ENCODE peak calls at places on chromosomes 3 and 15, in seven cellular contexts. O, F, L, B, N, D and I are unnamed samples.

GRCh38 chr3:121916189-121916588 is 22.0 kb downstream of the SLC15A2 start:
- DNase-seq in O (no peak), F (no peak), L (no peak), B (no peak), N (no peak), D (no peak), I (no peak)

GRCh38 chr3:45084820-45085816 is 59.0 kb downstream of the CLEC3B start:
- DNase-seq in O (no peak), F (no peak), L (no peak), B (peak; percentile 78), N (no peak), D (peak; percentile 16), I (no peak)

GRCh38 chr15:70027518-70027917 is 70.2 kb downstream of the TLE3 start:
- DNase-seq in O (no peak), F (no peak), L (no peak), B (no peak), N (no peak), D (no peak), I (no peak)

GRCh38 chr3:147816770-147817169 is 407.6 kb downstream of the ZIC1 start:
- DNase-seq in O (no peak), F (no peak), L (no peak), B (peak; percentile 28), N (peak; percentile 75), D (no peak), I (no peak)

GRCh38 chr3:160768918-160769317 is 12.9 kb downstream of the PPM1L start:
- DNase-seq in O (no peak), F (no peak), L (no peak), B (no peak), N (no peak), D (no peak), I (no peak)

GRCh38 chr3:99586680-99587079 is 51.7 kb upstream of the COL8A1 start:
- DNase-seq in O (no peak), F (no peak), L (no peak), B (no peak), N (no peak), D (no peak), I (no peak)

GRCh38 chr15:72521682-72522081 is 47.6 kb downstream of the ARIH1 start:
- DNase-seq in O (no peak), F (no peak), L (no peak), B (peak; percentile 71), N (no peak), D (no peak), I (no peak)

GRCh38 chr3:195914648-195915473 is 6.5 kb upstream of the TNK2 start:
- DNase-seq in O (peak; percentile 93), F (peak; percentile 95), L (peak; percentile 94), B (peak; percentile 97), N (peak; percentile 94), D (peak; percentile 91), I (peak; percentile 94)

GRCh38 chr3:57085211-57085610 is 24.7 kb downstream of the SPATA12 start:
- DNase-seq in O (no peak), F (no peak), L (no peak), B (no peak), N (no peak), D (no peak), I (no peak)

GRCh38 chr15:62647195-62647865 is 395.2 kb upstream of the TPM1 start:
- DNase-seq in O (no peak), F (no peak), L (no peak), B (peak; percentile 47), N (peak; percentile 70), D (peak; percentile 61), I (no peak)

GRCh38 chr3:190229632-190230424 is 92.4 kb downstream of the CLDN1 start:
- DNase-seq in O (no peak), F (no peak), L (no peak), B (peak; percentile 31), N (no peak), D (peak; percentile 21), I (no peak)

DNA sequence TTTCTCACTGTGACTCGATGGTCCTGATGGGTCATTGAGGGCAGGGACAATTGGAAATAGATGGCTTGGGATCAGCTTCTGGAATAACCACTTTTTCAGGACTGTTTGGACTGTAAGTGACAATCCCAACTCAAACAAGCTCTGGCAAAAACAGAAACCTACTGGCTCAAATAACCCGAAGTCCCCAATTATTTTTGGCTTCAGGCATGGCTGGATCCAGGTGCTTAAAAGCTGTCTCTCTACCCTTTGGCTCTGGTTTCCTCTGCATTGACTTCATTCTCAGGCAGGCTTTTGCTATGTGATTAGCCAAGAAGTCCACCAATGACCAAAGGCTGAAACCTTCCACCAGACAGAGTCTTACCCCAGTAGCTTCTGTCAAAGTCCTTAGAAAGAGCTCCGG is 92.9 kb upstream of the PRR23E start:
- DNase-seq in O (no peak), F (no peak), L (no peak), B (no peak), N (no peak), D (no peak), I (no peak)
- TF ChIP-seq CTCF in O (no peak), F (no peak), L (no peak), B (no peak), N (no peak), D (no peak), I (no peak)

GRCh38 chr3:157079677-157080369 is 80.1 kb downstream of the CCNL1 start:
- DNase-seq in O (no peak), F (peak; percentile 65), L (no peak), B (no peak), N (no peak), D (no peak), I (no peak)

GRCh38 chr3:157078131-157078835 is 81.7 kb downstream of the CCNL1 start:
- DNase-seq in O (no peak), F (no peak), L (no peak), B (no peak), N (no peak), D (no peak), I (no peak)

GRCh38 chr3:157075693-157076420 is 84.1 kb downstream of the CCNL1 start:
- DNase-seq in O (no peak), F (no peak), L (no peak), B (no peak), N (no peak), D (no peak), I (no peak)

GRCh38 chr3:157074490-157074889 is 85.5 kb downstream of the CCNL1 start:
- DNase-seq in O (no peak), F (no peak), L (no peak), B (no peak), N (no peak), D (no peak), I (no peak)

DNA sequence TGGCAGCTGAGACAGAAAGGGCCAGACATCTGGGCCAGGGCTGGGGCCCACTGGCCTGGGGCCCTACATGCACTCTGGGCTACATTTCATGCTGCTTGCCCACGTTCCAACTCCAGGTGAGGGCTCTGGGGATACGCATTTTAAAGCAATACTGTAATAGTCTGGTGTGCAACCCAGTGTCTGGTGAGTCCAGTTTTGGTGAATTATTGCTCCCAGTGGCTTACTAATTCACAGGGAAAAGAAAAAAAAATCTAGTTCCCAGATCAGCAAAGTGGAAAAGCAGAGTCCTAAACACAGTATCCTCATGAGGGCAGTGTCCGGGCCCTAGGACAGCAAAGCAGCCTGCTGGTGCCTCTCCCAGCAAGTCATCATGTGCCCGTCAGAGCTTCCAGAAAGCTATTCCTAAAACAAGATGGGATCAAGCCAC is 82.4 kb downstream of the CCNL1 start:
- DNase-seq in O (no peak), F (no peak), L (no peak), B (peak; percentile 29), N (no peak), D (peak; percentile 23), I (no peak)
- TF ChIP-seq CTCF in O (no peak), F (no peak), L (no peak), B (peak; percentile 15), N (no peak), D (peak; percentile 44), I (no peak)

DNA sequence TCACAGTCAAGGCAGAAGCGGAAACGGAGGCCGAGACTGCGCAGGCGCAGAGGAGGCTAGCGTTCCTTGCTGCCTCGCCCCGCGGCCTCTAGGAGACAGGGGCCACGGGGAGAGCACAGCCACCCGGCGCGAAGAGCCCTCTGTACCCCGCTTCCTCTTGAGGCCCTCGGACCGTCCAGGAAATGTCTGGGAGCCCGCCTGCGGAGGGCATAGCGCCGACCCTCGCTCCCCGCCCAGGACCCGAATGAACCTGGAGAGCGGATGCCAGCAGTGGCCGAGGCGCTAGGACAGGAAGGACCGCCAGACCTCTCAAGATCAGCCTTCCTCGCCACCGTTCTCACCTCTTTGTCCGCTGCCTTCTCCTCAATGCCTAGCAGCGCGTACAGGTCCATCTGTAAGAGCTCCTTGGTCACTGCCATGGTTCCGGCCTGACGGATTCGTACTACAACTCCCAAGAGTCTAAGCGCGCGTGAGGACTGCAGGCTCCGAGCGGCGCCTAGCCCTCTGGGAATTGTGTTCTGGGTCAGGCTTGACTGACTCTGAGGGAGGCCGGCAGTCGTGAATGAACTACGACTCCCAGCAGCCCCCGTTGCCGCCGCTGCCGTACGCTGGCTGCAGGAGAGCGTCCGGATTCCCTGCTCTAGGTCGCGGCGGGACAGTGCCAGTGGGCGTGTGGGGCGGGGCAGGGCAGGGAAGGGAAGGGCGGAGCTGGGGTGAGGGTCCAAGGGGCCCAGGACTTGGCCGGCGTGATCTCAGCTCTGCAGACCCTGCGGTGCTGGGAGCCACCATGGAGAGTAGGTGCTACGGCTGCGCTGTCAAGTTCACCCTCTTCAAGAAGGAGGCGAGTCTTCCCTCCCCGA is at the start of the genes DNAJC17 and ZFYVE19:
- DNase-seq in O (peak; percentile 98), F (peak; percentile 99), L (peak; percentile 97), B (peak; percentile 98), N (peak; percentile 97), D (peak; percentile 96), I (peak; percentile 94)
- TF ChIP-seq CTCF in O (no peak), F (peak; percentile 18), L (peak; percentile 11), B (no peak), N (peak; percentile 6), D (peak; percentile 13), I (no peak)

GRCh38 chr3:15629860-15630597 is 28.5 kb downstream of the BTD start:
- DNase-seq in O (no peak), F (peak; percentile 81), L (peak; percentile 80), B (peak; percentile 93), N (peak; percentile 65), D (peak; percentile 62), I (peak; percentile 81)
- TF ChIP-seq CTCF in O (peak; percentile 61), F (peak; percentile 75), L (peak; percentile 78), B (peak; percentile 78), N (peak; percentile 72), D (peak; percentile 77), I (peak; percentile 75)

DNA sequence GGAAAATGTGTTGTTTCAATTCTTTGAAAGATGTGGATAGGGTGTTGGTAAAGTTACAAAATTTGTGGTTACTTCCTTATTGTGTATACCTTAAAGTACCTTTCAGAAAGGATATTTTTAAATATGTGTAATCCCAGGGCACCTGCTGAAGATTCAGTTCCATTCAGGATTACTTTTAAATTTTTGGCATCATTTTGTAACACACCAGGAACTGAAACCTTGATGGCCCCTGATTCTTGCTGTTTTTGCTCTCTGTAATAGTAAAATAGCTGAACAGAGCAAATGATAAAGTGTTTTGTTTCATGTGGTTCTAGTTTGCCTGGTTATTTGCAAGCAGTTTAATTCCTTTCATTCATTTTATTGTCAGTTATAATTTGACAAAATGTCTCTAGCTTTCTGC is 160.9 kb downstream of the KLHL25 start:
- DNase-seq in O (no peak), F (no peak), L (no peak), B (no peak), N (no peak), D (no peak), I (no peak)
- TF ChIP-seq CTCF in O (no peak), F (no peak), L (no peak), B (no peak), N (no peak), D (no peak), I (no peak)